ENCODE peak calls at places on chromosomes 16 and 17, in four cellular contexts. H is HL-60, G is GM12878, J is K562. R is an unnamed sample.

GRCh38 chr16:87324411-87325275 is 7.5 kb upstream of the C16orf95 start:
- DNase-seq in H (peak), G (no peak), J (peak), R (peak)

GRCh38 chr17:35947156-35947585 is 3.7 kb upstream of the LYZL6 start:
- DNase-seq in H (peak), G (no peak), J (peak), R (no peak)

GRCh38 chr17:77882481-77883212 is 75.9 kb upstream of the TNRC6C start:
- DNase-seq in H (peak), G (peak), J (no peak), R (no peak)

GRCh38 chr16:89114159-89114981 is 20.7 kb downstream of the ACSF3 start:
- DNase-seq in H (no peak), G (no peak), J (no peak), R (no peak)

GRCh38 chr17:74379495-74380085 is 12.3 kb downstream of the GPR142 start:
- DNase-seq in H (peak), G (peak), J (peak), R (peak)

GRCh38 chr16:29708917-29709600 is 30.1 kb downstream of the QPRT start:
- DNase-seq in H (no peak), G (no peak), J (no peak), R (no peak)

GRCh38 chr16:55494994-55495421 is 13.9 kb upstream of the LPCAT2 start:
- DNase-seq in H (peak), G (no peak), J (no peak), R (no peak)

GRCh38 chr17:65017375-65017774 is 39.2 kb downstream of the GNA13 start:
- DNase-seq in H (no peak), G (no peak), J (no peak), R (no peak)

GRCh38 chr17:70976447-70976846 is 807.1 kb downstream of the KCNJ2 start:
- DNase-seq in H (no peak), G (no peak), J (no peak), R (no peak)

GRCh38 chr17:48544356-48545021 is 420 bp downstream of the HOXB2 start:
- DNase-seq in H (no peak), G (no peak), J (peak), R (no peak)

GRCh38 chr16:85206472-85207356 is 94.4 kb upstream of the CIBAR2 start:
- DNase-seq in H (no peak), G (no peak), J (no peak), R (no peak)

GRCh38 chr17:15782809-15783208 is 50.7 kb downstream of the TBC1D26 start:
- DNase-seq in H (no peak), G (no peak), J (no peak), R (no peak)

GRCh38 chr16:50282955-50283631 is 16.7 kb downstream of the ADCY7 start:
- DNase-seq in H (peak), G (no peak), J (no peak), R (no peak)

GRCh38 chr17:75854111-75854748 is 905 bp downstream of the WBP2 start:
- DNase-seq in H (no peak), G (no peak), J (peak), R (no peak)

GRCh38 chr17:78798695-78799559 is 16.9 kb upstream of the CYTH1 start:
- DNase-seq in H (no peak), G (no peak), J (no peak), R (no peak)

GRCh38 chr17:59423137-59423703 is 91.8 kb downstream of the YPEL2 start:
- DNase-seq in H (no peak), G (no peak), J (peak), R (no peak)

GRCh38 chr17:18070861-18071340 is 16.8 kb upstream of the DRG2 start:
- DNase-seq in H (peak), G (no peak), J (peak), R (no peak)

GRCh38 chr17:59366040-59366757 is 34.7 kb downstream of the YPEL2 start:
- DNase-seq in H (peak), G (no peak), J (no peak), R (no peak)

GRCh38 chr17:45302649-45303173 is 14.1 kb downstream of the MAP3K14 start:
- DNase-seq in H (no peak), G (peak), J (no peak), R (no peak)

GRCh38 chr16:51146256-51146924 is 4.7 kb downstream of the SALL1 start:
- DNase-seq in H (no peak), G (no peak), J (no peak), R (no peak)

GRCh38 chr16:69479806-69480205 is 55.4 kb downstream of the CYB5B start:
- DNase-seq in H (no peak), G (no peak), J (no peak), R (no peak)

GRCh38 chr17:74369221-74369620 is 1.9 kb downstream of the GPR142 start:
- DNase-seq in H (peak), G (no peak), J (no peak), R (peak)

GRCh38 chr16:68283840-68284595 is 19.7 kb downstream of the SLC7A6 start:
- DNase-seq in H (no peak), G (no peak), J (no peak), R (no peak)

DNA sequence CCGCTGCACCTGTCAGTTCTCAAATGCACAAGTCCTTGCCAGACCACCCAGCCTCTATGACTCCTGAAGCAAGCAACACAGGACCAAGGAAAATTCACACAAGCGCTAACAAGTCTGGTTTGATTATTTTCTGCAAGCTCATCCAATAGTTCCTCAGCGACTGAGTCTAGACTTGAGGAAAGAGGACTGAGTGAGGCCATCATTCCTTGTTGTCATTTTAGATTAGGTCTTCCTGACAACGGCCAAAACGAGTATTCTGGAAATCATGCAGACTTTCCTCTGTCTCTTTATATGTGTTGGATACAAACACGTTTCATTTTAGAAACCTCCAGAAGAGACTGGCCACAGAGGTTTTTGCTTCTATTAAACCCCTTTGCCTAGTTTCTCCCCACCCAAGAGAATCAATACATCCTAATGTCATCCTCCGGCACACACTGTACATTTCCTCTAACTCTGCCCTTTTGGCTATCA is 561 bp downstream of the CCDC47 start:
- DNase-seq in H (peak), G (no peak), J (no peak), R (no peak)
- TF ChIP-seq SPI1 in H (no peak), G (no peak), J (no peak), R (no peak)

GRCh38 chr17:62614142-62614541 is 13.3 kb upstream of the MRC2 start:
- DNase-seq in H (no peak), G (no peak), J (no peak), R (no peak)
- TF ChIP-seq SPI1 in H (no peak), G (no peak), J (no peak), R (no peak)

GRCh38 chr17:50129303-50129945 is 536 bp downstream of the SAMD14 start:
- DNase-seq in H (no peak), G (no peak), J (no peak), R (peak)
- TF ChIP-seq SPI1 in H (no peak), G (no peak), J (no peak), R (no peak)

DNA sequence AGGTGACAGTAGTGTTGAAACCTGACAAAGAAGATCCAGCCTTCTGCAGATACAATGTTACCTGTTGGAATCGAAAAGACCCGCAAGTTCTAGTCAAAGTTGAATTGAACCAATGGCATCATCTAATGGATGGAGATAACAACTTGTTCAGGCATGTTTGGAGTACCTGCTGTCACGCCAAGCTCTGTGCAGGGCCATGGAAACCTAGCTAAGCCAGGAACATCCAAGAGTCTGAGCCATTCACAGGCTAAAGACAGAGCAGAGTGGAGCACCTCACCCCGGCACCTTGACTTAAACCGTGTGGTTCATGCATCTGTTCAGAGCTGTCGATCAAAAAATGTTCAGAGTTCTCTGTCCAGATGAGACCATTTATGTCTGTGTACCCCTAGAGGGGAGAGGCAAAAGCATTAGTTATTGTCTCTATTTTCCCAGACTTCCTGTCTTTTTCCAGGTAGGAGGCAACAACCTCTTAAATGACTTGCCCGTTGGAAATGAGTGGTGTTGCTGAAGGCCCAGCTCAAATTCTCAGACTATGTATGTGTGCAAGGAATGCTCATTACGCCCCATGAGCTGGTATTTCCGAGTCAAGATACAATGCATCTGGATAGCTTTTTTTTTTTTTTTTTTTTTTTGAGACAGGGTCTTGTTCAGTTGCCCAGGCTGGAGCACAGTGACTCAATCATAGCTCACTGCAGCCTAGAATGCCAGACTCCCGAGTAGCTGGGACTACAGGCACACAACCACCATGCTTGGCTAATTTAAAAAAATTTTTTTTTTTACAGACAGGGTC is 44.9 kb upstream of the XYLT1 start:
- DNase-seq in H (no peak), G (no peak), J (no peak), R (no peak)
- TF ChIP-seq SPI1 in H (no peak), G (no peak), J (no peak), R (no peak)

GRCh38 chr17:38745545-38745944 is 2.6 kb downstream of the PCGF2 start:
- DNase-seq in H (no peak), G (no peak), J (no peak), R (no peak)
- TF ChIP-seq SPI1 in H (no peak), G (no peak), J (no peak), R (no peak)

R was measured in GM12891.